ENCODE peak calls at places on chromosomes 13 and 19, in five cellular contexts. S is dorsolateral prefrontal cortex, C is Panc1, P is PC-3, L is Peyer's patch. F is an unnamed sample.
A peak's percentile ranks its signal among the peaks of the same experiment; 100 is the strongest.

GRCh38 chr13:51628059-51628852 is 44.0 kb downstream of the WDFY2 start:
- DNase-seq in P (no peak), C (no peak), L (no peak), S (no peak), F (no peak)

GRCh38 chr13:28536371-28536770 is 41.4 kb upstream of the FLT1 start:
- DNase-seq in P (no peak), C (no peak), S (no peak), L (no peak), F (no peak)

GRCh38 chr13:75645141-75645540 is 9.0 kb downstream of the LMO7 start:
- DNase-seq in P (no peak), S (no peak), C (no peak), L (no peak), F (no peak)

GRCh38 chr13:41699759-41700158 is 242.4 kb downstream of the RGCC start:
- DNase-seq in C (no peak), P (peak; percentile 59), S (no peak), L (no peak), F (no peak)

GRCh38 chr13:52411629-52412028 is 5.7 kb upstream of the THSD1 start:
- DNase-seq in C (no peak), P (peak; percentile 5), S (no peak), L (no peak), F (peak; percentile 99)

GRCh38 chr19:3387645-3388589 is 21.5 kb downstream of the NFIC start:
- DNase-seq in P (no peak), C (no peak), S (peak; percentile 92), L (peak; percentile 90), F (peak; percentile 67)

GRCh38 chr19:51552996-51553725 is 17.9 kb upstream of the ZNF175 start:
- DNase-seq in L (peak; percentile 61), C (no peak), S (no peak), P (peak; percentile 84), F (peak; percentile 66)

GRCh38 chr13:113220877-113221276 is 11.5 kb downstream of the CUL4A start:
- DNase-seq in L (no peak), C (no peak), P (no peak), S (no peak), F (no peak)

GRCh38 chr13:46521486-46521885 is 31.5 kb upstream of the LRCH1 start:
- DNase-seq in L (no peak), P (no peak), C (no peak), S (no peak), F (no peak)

DNA sequence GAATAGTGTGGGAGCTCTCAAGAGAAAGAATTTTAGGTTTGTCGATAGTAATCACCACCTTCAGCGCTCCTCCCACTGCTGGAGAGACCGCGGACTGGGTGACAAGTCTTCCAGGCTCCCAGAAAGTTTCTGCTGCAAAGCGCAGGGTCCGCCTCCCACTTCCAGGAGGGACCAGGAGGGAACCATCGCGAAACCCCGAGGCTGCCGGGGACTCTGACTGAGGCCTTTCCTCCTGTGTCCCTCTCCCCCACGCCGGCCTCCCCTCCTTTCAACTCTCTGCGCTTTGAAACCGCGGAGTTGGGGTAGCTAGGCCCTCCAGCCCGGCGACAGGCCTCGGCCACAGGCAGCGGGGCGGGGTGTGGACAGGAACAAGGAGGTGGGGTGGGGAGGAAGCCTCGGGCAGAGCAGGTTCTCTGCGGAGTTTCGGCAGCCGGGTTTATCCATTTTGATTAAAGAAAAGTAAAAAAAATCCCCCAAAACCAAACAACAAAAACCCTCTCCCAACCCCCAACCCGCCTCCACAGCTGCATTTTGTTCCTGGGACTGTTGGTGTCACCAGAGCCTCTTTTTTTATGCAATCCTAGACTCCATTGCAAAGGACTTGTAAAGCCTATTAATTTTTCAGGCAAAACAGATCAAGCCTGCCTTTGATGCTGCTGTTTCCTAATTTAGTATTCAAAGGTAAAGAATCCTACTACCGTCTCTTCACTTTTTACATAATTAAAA is 157.2 kb downstream of the TM9SF2 start:
- DNase-seq in S (peak; percentile 67), C (no peak), P (peak; percentile 6), L (peak; percentile 67), F (peak; percentile 24)
- H3K4me3 ChIP-seq in S (peak overlapping the region; percentile 50), C (peak overlapping the region; percentile 35), P (no peak overlapping the region), L (peak overlapping the region; percentile 42), F (peak overlapping the region; percentile 34)

DNA sequence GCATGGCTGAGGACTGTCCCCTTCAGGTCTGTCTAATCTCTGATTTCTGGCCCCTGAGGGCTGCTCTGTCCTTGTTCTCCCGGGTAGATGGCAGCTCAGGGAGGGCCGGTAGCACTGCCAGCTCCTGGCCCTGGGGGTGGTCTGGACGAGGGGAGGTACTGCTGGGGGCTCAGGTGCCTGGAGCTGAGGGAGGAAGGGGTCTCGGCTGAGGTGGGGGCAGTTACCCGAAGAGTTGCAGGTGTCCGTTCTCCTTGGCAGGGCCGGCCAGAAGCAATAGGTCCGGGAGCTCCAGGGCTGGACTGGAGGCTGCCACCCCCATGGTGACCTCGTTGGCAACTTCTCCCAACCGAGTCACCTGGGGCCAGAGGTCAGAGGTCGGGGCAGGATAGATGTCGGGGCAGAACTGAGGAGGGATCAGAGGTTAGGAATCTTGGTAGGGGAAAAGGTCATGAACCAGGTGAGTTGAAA is 1.2 kb upstream of the EMC10 start:
- DNase-seq in L (peak; percentile 46), P (no peak), C (no peak), S (no peak), F (no peak)
- TF ChIP-seq CTCF in L (no peak), P (no peak), C (no peak), S (no peak), F (no peak)

DNA sequence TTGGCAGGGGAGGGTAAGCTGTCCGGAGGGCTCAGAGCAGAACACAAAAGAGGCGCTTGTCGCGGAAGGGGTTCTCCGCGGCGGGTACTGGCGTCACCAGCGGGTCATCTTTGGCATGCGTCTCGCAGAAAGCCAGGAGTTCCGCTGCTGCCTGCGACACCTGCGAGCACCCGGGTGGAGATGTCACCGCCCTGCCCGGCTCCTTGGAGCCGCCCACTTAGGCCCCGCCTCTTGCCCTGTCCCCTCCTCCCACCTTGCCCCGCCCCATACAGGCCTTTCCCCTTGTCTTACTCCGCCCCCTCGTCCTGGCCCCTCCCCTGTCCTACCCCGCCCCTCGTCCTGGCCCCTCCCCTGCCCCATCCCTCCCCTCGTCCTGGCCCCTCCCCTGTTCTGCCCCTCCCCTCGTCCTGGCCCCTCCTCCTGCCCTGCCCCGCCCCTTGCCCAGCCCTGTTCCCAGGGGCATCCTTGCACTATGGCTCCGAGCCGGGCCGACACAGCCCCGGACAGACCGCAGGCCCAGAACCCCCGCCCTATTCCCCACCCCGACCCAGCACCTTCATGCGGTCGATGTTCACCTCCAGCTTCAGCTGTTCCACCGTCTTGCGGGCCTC is 1.9 kb downstream of the GNG8 start:
- DNase-seq in C (no peak), P (peak; percentile 84), S (peak; percentile 25), L (peak; percentile 97), F (peak; percentile 97)
- H3K4me3 ChIP-seq in C (peak overlapping the region; percentile 63), P (peak overlapping the region; percentile 63), S (peak overlapping the region; percentile 56), L (peak overlapping the region; percentile 34), F (peak overlapping the region; percentile 35)

GRCh38 chr19:29121684-29122083 is 91.3 kb downstream of the UQCRFS1 start:
- DNase-seq in C (no peak), S (no peak), L (no peak), P (no peak), F (no peak)
- TF ChIP-seq CTCF in C (peak; percentile 70), S (peak; percentile 36), L (no peak), P (peak; percentile 16), F (no peak)

F was measured in epithelial cell of esophagus.